ENCODE peak calls at places on chromosomes 16 and 17, in four cellular contexts. P is stimulated activated CD8-positive, alpha-beta memory T cell treated with anti-CD3 and anti-CD28 coated beads, Interleukin-4, amount 100 ng/mL, for 4 hours; H is colonic mucosa; D is HFF-Myc. A is an unnamed sample.

GRCh38 chr16:81237942-81238295 is 570 bp upstream of the BCO1 start:
- DNase-seq in P (no peak), H (no peak), D (no peak), A (no peak)

GRCh38 chr16:55666012-55666411 is 10.2 kb downstream of the SLC6A2 start:
- DNase-seq in P (no peak), H (no peak), D (no peak), A (no peak)

GRCh38 chr16:81214745-81215166 is 23.7 kb upstream of the BCO1 start:
- DNase-seq in P (no peak), H (no peak), D (no peak), A (no peak)

GRCh38 chr17:29726721-29727252 is 104.1 kb upstream of the CORO6 start:
- DNase-seq in P (no peak), H (no peak), D (no peak), A (no peak)

GRCh38 chr17:77782611-77783010 is 175.9 kb upstream of the TNRC6C start:
- DNase-seq in P (no peak), H (no peak), D (no peak), A (no peak)

GRCh38 chr17:10879110-10879509 is 41.2 kb upstream of the PIRT start:
- DNase-seq in P (no peak), H (peak; percentile 45), D (no peak), A (no peak)

GRCh38 chr16:60230666-60231065 is 1496.5 kb upstream of the GOT2 start:
- DNase-seq in P (no peak), H (no peak), D (no peak), A (no peak)

GRCh38 chr17:18070861-18071340 is 16.8 kb upstream of the DRG2 start:
- DNase-seq in P (no peak), H (no peak), D (no peak), A (no peak)

GRCh38 chr16:8756755-8757154 is 40.7 kb downstream of the TMEM186 start:
- DNase-seq in P (no peak), H (no peak), D (no peak), A (no peak)

GRCh38 chr16:83624436-83625120 is 183.2 kb upstream of the HSBP1 start:
- DNase-seq in P (no peak), H (no peak), D (no peak), A (no peak)

GRCh38 chr17:36072431-36073121 is 8.5 kb downstream of the CCL18 start:
- DNase-seq in P (peak; percentile 41), H (peak; percentile 84), D (peak; percentile 2), A (no peak)

GRCh38 chr16:5323742-5324141 is 226.1 kb upstream of the EEF2KMT start:
- DNase-seq in P (no peak), H (no peak), D (no peak), A (no peak)

GRCh38 chr17:65163990-65164495 is 26.9 kb downstream of the RGS9 start:
- DNase-seq in P (peak; percentile 20), H (no peak), D (peak; percentile 88), A (no peak)

GRCh38 chr17:17484451-17484899 is 7.7 kb downstream of the MED9 start:
- DNase-seq in P (no peak), H (no peak), D (no peak), A (no peak)

GRCh38 chr16:88724855-88725555 is 18.7 kb downstream of the CTU2 start:
- DNase-seq in P (no peak), H (no peak), D (no peak), A (no peak)

GRCh38 chr17:1365445-1366039 is 34.5 kb downstream of the YWHAE start:
- DNase-seq in P (peak; percentile 30), H (peak; percentile 70), D (peak; percentile 53), A (peak; percentile 25)

GRCh38 chr16:6297666-6298435 is 1034.8 kb upstream of the RBFOX1 start:
- DNase-seq in P (no peak), H (no peak), D (no peak), A (no peak)

GRCh38 chr16:22318690-22319358 is 21.6 kb downstream of the POLR3E start:
- DNase-seq in P (no peak), H (peak; percentile 56), D (no peak), A (peak; percentile 12)

GRCh38 chr16:4315185-4316102 is at the start of gene GLIS2:
- DNase-seq in P (no peak), H (peak; percentile 41), D (no peak), A (no peak)

GRCh38 chr17:67414559-67414958 is 37.5 kb downstream of the PITPNC1 start:
- DNase-seq in P (no peak), H (no peak), D (no peak), A (no peak)

GRCh38 chr16:72066747-72067146 is 3.7 kb downstream of the HPR start:
- DNase-seq in P (no peak), H (no peak), D (no peak), A (no peak)

GRCh38 chr17:81090361-81091133 is 55.6 kb downstream of the BAIAP2 start:
- DNase-seq in P (no peak), H (peak; percentile 69), D (no peak), A (no peak)

GRCh38 chr17:79622201-79622601 is 11.3 kb upstream of the RBFOX3 start:
- DNase-seq in P (no peak), H (no peak), D (no peak), A (no peak)

GRCh38 chr17:4551796-4552525 is 3.2 kb downstream of the MYBBP1A start:
- DNase-seq in P (no peak), H (no peak), D (no peak), A (no peak)

GRCh38 chr17:16438173-16438556 is 22.8 kb downstream of the TRPV2 start:
- DNase-seq in P (no peak), H (no peak), D (no peak), A (no peak)

GRCh38 chr16:1533443-1533951 is at the start of gene TMEM204:
- DNase-seq in P (no peak), H (peak; percentile 41), D (peak; percentile 67), A (no peak)

GRCh38 chr17:2123467-2124251 is 68.8 kb downstream of the HIC1 start:
- DNase-seq in P (no peak), H (peak; percentile 69), D (no peak), A (no peak)

GRCh38 chr17:6035801-6036394 is 34.3 kb upstream of the WSCD1 start:
- DNase-seq in P (no peak), H (no peak), D (no peak), A (no peak)

GRCh38 chr16:84367750-84368320 is 503 bp upstream of the ATP2C2 start:
- DNase-seq in P (no peak), H (peak; percentile 81), D (no peak), A (no peak)

GRCh38 chr17:66589892-66590291 is 245.0 kb upstream of the CACNG5 start:
- DNase-seq in P (no peak), H (no peak), D (no peak), A (no peak)

GRCh38 chr16:56710181-56710737 is 19.7 kb upstream of the NUP93 start:
- DNase-seq in P (no peak), H (no peak), D (no peak), A (no peak)

GRCh38 chr17:18966831-18967624 is 15.1 kb downstream of the SLC5A10 start:
- DNase-seq in P (no peak), H (peak; percentile 18), D (no peak), A (no peak)

GRCh38 chr17:16516594-16517018 is 24.6 kb upstream of the LRRC75A start:
- DNase-seq in P (no peak), H (no peak), D (peak; percentile 21), A (no peak)

GRCh38 chr17:82051776-82052637 is at the start of the genes GPS1 and RFNG:
- DNase-seq in P (peak; percentile 61), H (peak; percentile 84), D (no peak), A (peak; percentile 84)

A was measured in stimulated activated CD4-positive, alpha-beta T cell treated with anti-CD3 and anti-CD28 coated beads, TNF-alpha, amount 100 ng/mL, for 1 hour.